ENCODE peak calls at places on chromosomes 5 and 9, in ten cellular contexts. One of them, this sample, is unnamed.

GRCh38 chr5:29990681-29991080 is 1202.8 kb upstream of the CDH6 start:
- DNase-seq in RWPE1: no peak
- DNase-seq in pancreas: no peak
- DNase-seq in cardiac muscle cell: no peak
- DNase-seq in Calu3: no peak
- DNase-seq in ovary: no peak
- DNase-seq in breast epithelium: no peak
- DNase-seq in IMR-90: no peak
- DNase-seq in MM.1S: no peak
- DNase-seq in thoracic aorta: no peak
- DNase-seq in this sample: no peak

GRCh38 chr9:137685035-137685885 is 66.5 kb downstream of the EHMT1 start:
- DNase-seq in RWPE1: no peak
- DNase-seq in pancreas: no peak
- DNase-seq in cardiac muscle cell: peak
- DNase-seq in Calu3: no peak
- DNase-seq in ovary: no peak
- DNase-seq in breast epithelium: no peak
- DNase-seq in IMR-90: peak
- DNase-seq in MM.1S: no peak
- DNase-seq in thoracic aorta: no peak
- DNase-seq in this sample: no peak

GRCh38 chr9:76456202-76456926 is 2.6 kb upstream of the GCNT1 start:
- DNase-seq in RWPE1: peak
- DNase-seq in pancreas: peak
- DNase-seq in cardiac muscle cell: peak
- DNase-seq in Calu3: peak
- DNase-seq in ovary: no peak
- DNase-seq in breast epithelium: no peak
- DNase-seq in IMR-90: peak
- DNase-seq in MM.1S: peak
- DNase-seq in thoracic aorta: no peak
- DNase-seq in this sample: peak

GRCh38 chr5:116566251-116566650 is 8.4 kb downstream of the SEMA6A start:
- DNase-seq in RWPE1: no peak
- DNase-seq in pancreas: no peak
- DNase-seq in cardiac muscle cell: no peak
- DNase-seq in Calu3: no peak
- DNase-seq in ovary: no peak
- DNase-seq in breast epithelium: no peak
- DNase-seq in IMR-90: no peak
- DNase-seq in MM.1S: no peak
- DNase-seq in thoracic aorta: no peak
- DNase-seq in this sample: no peak

GRCh38 chr9:93028448-93029006 is 30.0 kb upstream of the SUSD3 start:
- DNase-seq in RWPE1: no peak
- DNase-seq in pancreas: no peak
- DNase-seq in cardiac muscle cell: peak
- DNase-seq in Calu3: no peak
- DNase-seq in ovary: no peak
- DNase-seq in breast epithelium: no peak
- DNase-seq in IMR-90: no peak
- DNase-seq in MM.1S: no peak
- DNase-seq in thoracic aorta: no peak
- DNase-seq in this sample: no peak

GRCh38 chr9:88535932-88536324 is 950 bp downstream of the NXNL2 start:
- DNase-seq in RWPE1: no peak
- DNase-seq in pancreas: peak
- DNase-seq in cardiac muscle cell: no peak
- DNase-seq in Calu3: no peak
- DNase-seq in ovary: peak
- DNase-seq in breast epithelium: peak
- DNase-seq in IMR-90: peak
- DNase-seq in MM.1S: no peak
- DNase-seq in thoracic aorta: no peak
- DNase-seq in this sample: no peak

GRCh38 chr5:176542135-176542595 is 5.0 kb upstream of the RNF44 start:
- DNase-seq in RWPE1: no peak
- DNase-seq in pancreas: no peak
- DNase-seq in cardiac muscle cell: no peak
- DNase-seq in Calu3: no peak
- DNase-seq in ovary: peak
- DNase-seq in breast epithelium: no peak
- DNase-seq in IMR-90: no peak
- DNase-seq in MM.1S: peak
- DNase-seq in thoracic aorta: no peak
- DNase-seq in this sample: no peak

GRCh38 chr5:68330564-68330963 is 115.0 kb downstream of the PIK3R1 start:
- DNase-seq in RWPE1: no peak
- DNase-seq in pancreas: no peak
- DNase-seq in cardiac muscle cell: peak
- DNase-seq in Calu3: no peak
- DNase-seq in ovary: no peak
- DNase-seq in breast epithelium: no peak
- DNase-seq in IMR-90: peak
- DNase-seq in MM.1S: no peak
- DNase-seq in thoracic aorta: no peak
- DNase-seq in this sample: peak

GRCh38 chr9:100602302-100602930 is 24.5 kb downstream of the CAVIN4 start:
- DNase-seq in RWPE1: peak
- DNase-seq in pancreas: no peak
- DNase-seq in cardiac muscle cell: peak
- DNase-seq in Calu3: peak
- DNase-seq in ovary: no peak
- DNase-seq in breast epithelium: no peak
- DNase-seq in IMR-90: peak
- DNase-seq in MM.1S: peak
- DNase-seq in thoracic aorta: no peak
- DNase-seq in this sample: peak

GRCh38 chr5:159341914-159342313 is 11.6 kb upstream of the IL12B start:
- DNase-seq in RWPE1: peak
- DNase-seq in pancreas: no peak
- DNase-seq in cardiac muscle cell: peak
- DNase-seq in Calu3: peak
- DNase-seq in ovary: no peak
- DNase-seq in breast epithelium: peak
- DNase-seq in IMR-90: peak
- DNase-seq in MM.1S: no peak
- DNase-seq in thoracic aorta: peak
- DNase-seq in this sample: peak

GRCh38 chr5:135172718-135173117 is 138.7 kb upstream of the PITX1 start:
- DNase-seq in RWPE1: no peak
- DNase-seq in pancreas: no peak
- DNase-seq in cardiac muscle cell: no peak
- DNase-seq in Calu3: no peak
- DNase-seq in ovary: no peak
- DNase-seq in breast epithelium: no peak
- DNase-seq in IMR-90: no peak
- DNase-seq in MM.1S: no peak
- DNase-seq in thoracic aorta: no peak
- DNase-seq in this sample: no peak

GRCh38 chr5:135177591-135177990 is 143.6 kb upstream of the PITX1 start:
- DNase-seq in RWPE1: no peak
- DNase-seq in pancreas: no peak
- DNase-seq in cardiac muscle cell: no peak
- DNase-seq in Calu3: no peak
- DNase-seq in ovary: no peak
- DNase-seq in breast epithelium: no peak
- DNase-seq in IMR-90: no peak
- DNase-seq in MM.1S: no peak
- DNase-seq in thoracic aorta: no peak
- DNase-seq in this sample: no peak

GRCh38 chr5:135173662-135174290 is 139.7 kb upstream of the PITX1 start:
- DNase-seq in RWPE1: no peak
- DNase-seq in pancreas: no peak
- DNase-seq in cardiac muscle cell: no peak
- DNase-seq in Calu3: no peak
- DNase-seq in ovary: no peak
- DNase-seq in breast epithelium: no peak
- DNase-seq in IMR-90: no peak
- DNase-seq in MM.1S: no peak
- DNase-seq in thoracic aorta: no peak
- DNase-seq in this sample: no peak

GRCh38 chr5:135176991-135177390 is 143.0 kb upstream of the PITX1 start:
- DNase-seq in RWPE1: no peak
- DNase-seq in pancreas: no peak
- DNase-seq in cardiac muscle cell: no peak
- DNase-seq in Calu3: no peak
- DNase-seq in ovary: no peak
- DNase-seq in breast epithelium: no peak
- DNase-seq in IMR-90: no peak
- DNase-seq in MM.1S: no peak
- DNase-seq in thoracic aorta: no peak
- DNase-seq in this sample: no peak

DNA sequence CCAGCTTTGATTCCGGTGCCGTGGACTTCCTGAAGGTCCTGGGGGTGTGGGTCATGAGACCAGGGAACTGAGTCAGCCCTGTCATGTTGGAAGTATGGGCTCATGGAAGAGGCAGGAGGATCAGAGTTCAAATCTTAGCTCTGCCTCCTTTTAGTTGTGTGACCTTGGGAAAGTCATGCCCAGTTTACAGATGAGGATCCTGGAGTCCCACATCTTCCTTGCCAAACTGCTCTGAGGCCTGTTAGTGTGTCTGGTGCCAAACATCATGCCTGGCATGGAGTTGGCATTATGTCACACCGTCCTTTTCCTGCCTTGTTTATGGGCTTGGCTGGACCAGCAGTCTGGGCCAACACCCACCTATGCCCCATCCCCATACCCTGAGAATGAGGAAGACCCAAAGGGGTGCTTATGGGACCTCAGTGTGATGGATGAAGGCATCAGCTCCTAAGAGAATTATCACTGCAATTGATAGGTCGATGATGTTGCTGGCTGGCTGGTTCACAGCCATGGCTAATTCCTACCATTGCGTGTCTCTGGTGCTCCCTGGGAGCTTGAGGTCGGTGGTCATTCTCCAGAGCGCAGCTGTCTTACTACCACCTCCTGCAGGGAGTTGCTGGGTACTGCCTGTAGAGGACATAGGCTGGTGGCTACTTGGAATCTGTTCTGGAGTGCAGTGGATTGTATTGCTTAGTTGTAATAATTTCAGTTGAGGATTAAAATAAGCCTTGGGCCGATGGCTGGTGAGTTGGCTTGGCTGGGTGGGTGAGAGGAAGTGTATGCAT is 140.5 kb upstream of the PITX1 start:
- DNase-seq in RWPE1: no peak
- DNase-seq in pancreas: no peak
- DNase-seq in cardiac muscle cell: no peak
- DNase-seq in Calu3: no peak
- DNase-seq in ovary: no peak
- DNase-seq in breast epithelium: no peak
- DNase-seq in IMR-90: peak
- DNase-seq in MM.1S: no peak
- DNase-seq in thoracic aorta: no peak
- DNase-seq in this sample: no peak
- TF ChIP-seq CTCF in RWPE1: no peak
- TF ChIP-seq CTCF in pancreas: no peak
- TF ChIP-seq CTCF in cardiac muscle cell: no peak
- TF ChIP-seq CTCF in Calu3: no peak
- TF ChIP-seq CTCF in ovary: no peak
- TF ChIP-seq CTCF in breast epithelium: no peak
- TF ChIP-seq CTCF in IMR-90: peak
- TF ChIP-seq CTCF in MM.1S: peak
- TF ChIP-seq CTCF in thoracic aorta: no peak
- TF ChIP-seq CTCF in this sample: peak

GRCh38 chr9:81312346-81312745 is 377.0 kb downstream of the TLE1 start:
- DNase-seq in RWPE1: peak
- DNase-seq in pancreas: no peak
- DNase-seq in cardiac muscle cell: peak
- DNase-seq in Calu3: no peak
- DNase-seq in ovary: no peak
- DNase-seq in breast epithelium: no peak
- DNase-seq in IMR-90: no peak
- DNase-seq in MM.1S: no peak
- DNase-seq in thoracic aorta: no peak
- DNase-seq in this sample: no peak
- TF ChIP-seq CTCF in RWPE1: peak
- TF ChIP-seq CTCF in pancreas: no peak
- TF ChIP-seq CTCF in cardiac muscle cell: no peak
- TF ChIP-seq CTCF in Calu3: no peak
- TF ChIP-seq CTCF in ovary: no peak
- TF ChIP-seq CTCF in breast epithelium: no peak
- TF ChIP-seq CTCF in IMR-90: peak
- TF ChIP-seq CTCF in MM.1S: no peak
- TF ChIP-seq CTCF in thoracic aorta: no peak
- TF ChIP-seq CTCF in this sample: peak

GRCh38 chr9:32705059-32705458 is 69.6 kb upstream of the TAF1L start:
- DNase-seq in RWPE1: peak
- DNase-seq in pancreas: no peak
- DNase-seq in cardiac muscle cell: no peak
- DNase-seq in Calu3: peak
- DNase-seq in ovary: no peak
- DNase-seq in breast epithelium: no peak
- DNase-seq in IMR-90: peak
- DNase-seq in MM.1S: no peak
- DNase-seq in thoracic aorta: no peak
- DNase-seq in this sample: peak

GRCh38 chr9:32704343-32704742 is 68.9 kb upstream of the TAF1L start:
- DNase-seq in RWPE1: no peak
- DNase-seq in pancreas: no peak
- DNase-seq in cardiac muscle cell: no peak
- DNase-seq in Calu3: no peak
- DNase-seq in ovary: no peak
- DNase-seq in breast epithelium: no peak
- DNase-seq in IMR-90: no peak
- DNase-seq in MM.1S: no peak
- DNase-seq in thoracic aorta: no peak
- DNase-seq in this sample: no peak

GRCh38 chr9:32701321-32702022 is 66.0 kb upstream of the TAF1L start:
- DNase-seq in RWPE1: no peak
- DNase-seq in pancreas: no peak
- DNase-seq in cardiac muscle cell: no peak
- DNase-seq in Calu3: no peak
- DNase-seq in ovary: no peak
- DNase-seq in breast epithelium: no peak
- DNase-seq in IMR-90: peak
- DNase-seq in MM.1S: no peak
- DNase-seq in thoracic aorta: no peak
- DNase-seq in this sample: no peak

GRCh38 chr9:32706004-32706749 is 70.7 kb upstream of the TAF1L start:
- DNase-seq in RWPE1: no peak
- DNase-seq in pancreas: no peak
- DNase-seq in cardiac muscle cell: peak
- DNase-seq in Calu3: no peak
- DNase-seq in ovary: no peak
- DNase-seq in breast epithelium: no peak
- DNase-seq in IMR-90: peak
- DNase-seq in MM.1S: no peak
- DNase-seq in thoracic aorta: no peak
- DNase-seq in this sample: no peak

GRCh38 chr9:32703635-32704034 is 68.2 kb upstream of the TAF1L start:
- DNase-seq in RWPE1: no peak
- DNase-seq in pancreas: no peak
- DNase-seq in cardiac muscle cell: peak
- DNase-seq in Calu3: no peak
- DNase-seq in ovary: no peak
- DNase-seq in breast epithelium: no peak
- DNase-seq in IMR-90: no peak
- DNase-seq in MM.1S: no peak
- DNase-seq in thoracic aorta: no peak
- DNase-seq in this sample: no peak
- TF ChIP-seq CTCF in RWPE1: no peak
- TF ChIP-seq CTCF in pancreas: no peak
- TF ChIP-seq CTCF in cardiac muscle cell: peak
- TF ChIP-seq CTCF in Calu3: no peak
- TF ChIP-seq CTCF in ovary: no peak
- TF ChIP-seq CTCF in breast epithelium: no peak
- TF ChIP-seq CTCF in IMR-90: peak
- TF ChIP-seq CTCF in MM.1S: no peak
- TF ChIP-seq CTCF in thoracic aorta: no peak
- TF ChIP-seq CTCF in this sample: peak

GRCh38 chr5:36459191-36460135 is 146.9 kb upstream of the SLC1A3 start:
- DNase-seq in RWPE1: peak
- DNase-seq in pancreas: no peak
- DNase-seq in cardiac muscle cell: no peak
- DNase-seq in Calu3: peak
- DNase-seq in ovary: no peak
- DNase-seq in breast epithelium: no peak
- DNase-seq in IMR-90: no peak
- DNase-seq in MM.1S: peak
- DNase-seq in thoracic aorta: no peak
- DNase-seq in this sample: peak
- TF ChIP-seq CTCF in RWPE1: peak
- TF ChIP-seq CTCF in pancreas: no peak
- TF ChIP-seq CTCF in cardiac muscle cell: no peak
- TF ChIP-seq CTCF in Calu3: peak
- TF ChIP-seq CTCF in ovary: no peak
- TF ChIP-seq CTCF in breast epithelium: no peak
- TF ChIP-seq CTCF in IMR-90: no peak
- TF ChIP-seq CTCF in MM.1S: peak
- TF ChIP-seq CTCF in thoracic aorta: no peak
- TF ChIP-seq CTCF in this sample: peak

This sample was measured in foreskin keratinocyte.